ENCODE peak calls at places on chromosomes 5 and 9, in ten cellular contexts. One of them, this sample, is unnamed.

GRCh38 chr5:92424785-92425426 is 1041.8 kb upstream of the ARRDC3 start:
- DNase-seq in Ammon's horn: no peak
- DNase-seq in AG04450: no peak
- DNase-seq in NCI-H2081: no peak
- DNase-seq in stimulated activated CD4-positive, alpha-beta T cell treated with anti-CD3 and anti-CD28 coated beads, TNF-alpha, amount 100 ng/mL, for 1 hour: no peak
- DNase-seq in substantia nigra: no peak
- DNase-seq in aorta: no peak
- DNase-seq in naive B cell: no peak
- DNase-seq in activated CD4-positive, CD25-positive, alpha-beta regulatory T cell: no peak
- DNase-seq in Right ventricle myocardium superior: no peak
- DNase-seq in this sample: no peak

GRCh38 chr5:179374506-179375235 is 29.4 kb upstream of the ADAMTS2 start:
- DNase-seq in naive B cell: no peak
- DNase-seq in Ammon's horn: no peak
- DNase-seq in Right ventricle myocardium superior: no peak
- DNase-seq in substantia nigra: no peak
- DNase-seq in stimulated activated CD4-positive, alpha-beta T cell treated with anti-CD3 and anti-CD28 coated beads, TNF-alpha, amount 100 ng/mL, for 1 hour: no peak
- DNase-seq in NCI-H2081: no peak
- DNase-seq in AG04450: no peak
- DNase-seq in aorta: peak; percentile 70
- DNase-seq in activated CD4-positive, CD25-positive, alpha-beta regulatory T cell: no peak
- DNase-seq in this sample: no peak

GRCh38 chr9:34650816-34651215 is 1.2 kb upstream of the IL11RA start:
- DNase-seq in substantia nigra: no peak
- DNase-seq in Right ventricle myocardium superior: no peak
- DNase-seq in AG04450: no peak
- DNase-seq in aorta: no peak
- DNase-seq in activated CD4-positive, CD25-positive, alpha-beta regulatory T cell: no peak
- DNase-seq in naive B cell: no peak
- DNase-seq in Ammon's horn: peak; percentile 56
- DNase-seq in stimulated activated CD4-positive, alpha-beta T cell treated with anti-CD3 and anti-CD28 coated beads, TNF-alpha, amount 100 ng/mL, for 1 hour: no peak
- DNase-seq in NCI-H2081: no peak
- DNase-seq in this sample: no peak

GRCh38 chr5:73122875-73123810 is 2.8 kb downstream of the TMEM171 start:
- DNase-seq in AG04450: no peak
- DNase-seq in Ammon's horn: no peak
- DNase-seq in aorta: no peak
- DNase-seq in activated CD4-positive, CD25-positive, alpha-beta regulatory T cell: no peak
- DNase-seq in naive B cell: no peak
- DNase-seq in substantia nigra: no peak
- DNase-seq in NCI-H2081: no peak
- DNase-seq in stimulated activated CD4-positive, alpha-beta T cell treated with anti-CD3 and anti-CD28 coated beads, TNF-alpha, amount 100 ng/mL, for 1 hour: no peak
- DNase-seq in Right ventricle myocardium superior: no peak
- DNase-seq in this sample: no peak

GRCh38 chr9:85292261-85292660 is 449.5 kb downstream of the AGTPBP1 start:
- DNase-seq in activated CD4-positive, CD25-positive, alpha-beta regulatory T cell: no peak
- DNase-seq in aorta: no peak
- DNase-seq in AG04450: no peak
- DNase-seq in stimulated activated CD4-positive, alpha-beta T cell treated with anti-CD3 and anti-CD28 coated beads, TNF-alpha, amount 100 ng/mL, for 1 hour: no peak
- DNase-seq in Ammon's horn: no peak
- DNase-seq in Right ventricle myocardium superior: no peak
- DNase-seq in NCI-H2081: no peak
- DNase-seq in substantia nigra: no peak
- DNase-seq in naive B cell: no peak
- DNase-seq in this sample: no peak

GRCh38 chr5:78779771-78780616 is 131.4 kb upstream of the LHFPL2 start:
- DNase-seq in NCI-H2081: no peak
- DNase-seq in substantia nigra: no peak
- DNase-seq in activated CD4-positive, CD25-positive, alpha-beta regulatory T cell: no peak
- DNase-seq in Right ventricle myocardium superior: no peak
- DNase-seq in stimulated activated CD4-positive, alpha-beta T cell treated with anti-CD3 and anti-CD28 coated beads, TNF-alpha, amount 100 ng/mL, for 1 hour: no peak
- DNase-seq in aorta: no peak
- DNase-seq in naive B cell: no peak
- DNase-seq in Ammon's horn: no peak
- DNase-seq in AG04450: peak; percentile 79
- DNase-seq in this sample: no peak

GRCh38 chr9:69254223-69254622 is 70.8 kb upstream of the ENTREP1 start:
- DNase-seq in naive B cell: no peak
- DNase-seq in NCI-H2081: no peak
- DNase-seq in aorta: no peak
- DNase-seq in Right ventricle myocardium superior: no peak
- DNase-seq in activated CD4-positive, CD25-positive, alpha-beta regulatory T cell: no peak
- DNase-seq in Ammon's horn: peak; percentile 77
- DNase-seq in substantia nigra: peak; percentile 14
- DNase-seq in stimulated activated CD4-positive, alpha-beta T cell treated with anti-CD3 and anti-CD28 coated beads, TNF-alpha, amount 100 ng/mL, for 1 hour: no peak
- DNase-seq in AG04450: no peak
- DNase-seq in this sample: no peak

GRCh38 chr5:96468956-96469355 is 35.9 kb upstream of the PCSK1 start:
- DNase-seq in Right ventricle myocardium superior: no peak
- DNase-seq in Ammon's horn: no peak
- DNase-seq in substantia nigra: no peak
- DNase-seq in aorta: no peak
- DNase-seq in activated CD4-positive, CD25-positive, alpha-beta regulatory T cell: no peak
- DNase-seq in NCI-H2081: no peak
- DNase-seq in naive B cell: no peak
- DNase-seq in AG04450: no peak
- DNase-seq in stimulated activated CD4-positive, alpha-beta T cell treated with anti-CD3 and anti-CD28 coated beads, TNF-alpha, amount 100 ng/mL, for 1 hour: no peak
- DNase-seq in this sample: no peak

GRCh38 chr5:6760003-6760402 is 46.8 kb downstream of the TENT4A start:
- DNase-seq in aorta: no peak
- DNase-seq in NCI-H2081: no peak
- DNase-seq in activated CD4-positive, CD25-positive, alpha-beta regulatory T cell: no peak
- DNase-seq in Ammon's horn: no peak
- DNase-seq in stimulated activated CD4-positive, alpha-beta T cell treated with anti-CD3 and anti-CD28 coated beads, TNF-alpha, amount 100 ng/mL, for 1 hour: no peak
- DNase-seq in AG04450: no peak
- DNase-seq in naive B cell: no peak
- DNase-seq in substantia nigra: no peak
- DNase-seq in Right ventricle myocardium superior: no peak
- DNase-seq in this sample: no peak